ENCODE peak calls at places on chromosome 5, in five cellular contexts. One of them, this sample, is unnamed.

GRCh38 chr5:132785355-132785754 is 8.3 kb upstream of the SEPTIN8 start:
- DNase-seq in foreskin fibroblast: no peak
- DNase-seq in AG09309: no peak
- DNase-seq in GM23338: no peak
- DNase-seq in upper lobe of left lung: no peak
- DNase-seq in this sample: no peak

GRCh38 chr5:147819371-147819770 is 12.1 kb downstream of the SPINK1 start:
- DNase-seq in upper lobe of left lung: no peak
- DNase-seq in GM23338: no peak
- DNase-seq in AG09309: no peak
- DNase-seq in foreskin fibroblast: no peak
- DNase-seq in this sample: no peak

GRCh38 chr5:78007232-78007631 is 231.1 kb upstream of the TBCA start:
- DNase-seq in AG09309: no peak
- DNase-seq in upper lobe of left lung: no peak
- DNase-seq in GM23338: no peak
- DNase-seq in foreskin fibroblast: no peak
- DNase-seq in this sample: no peak

GRCh38 chr5:164504141-164504772 is 998.8 kb downstream of the MAT2B start:
- DNase-seq in AG09309: peak; percentile 18
- DNase-seq in GM23338: peak; percentile 78
- DNase-seq in upper lobe of left lung: no peak
- DNase-seq in foreskin fibroblast: peak; percentile 7
- DNase-seq in this sample: peak; percentile 20

GRCh38 chr5:85921590-85921989 is 696.2 kb upstream of the COX7C start:
- DNase-seq in GM23338: peak; percentile 5
- DNase-seq in upper lobe of left lung: no peak
- DNase-seq in foreskin fibroblast: no peak
- DNase-seq in AG09309: no peak
- DNase-seq in this sample: no peak

GRCh38 chr5:156330141-156330870 is 3.3 kb downstream of the SGCD start:
- DNase-seq in foreskin fibroblast: peak; percentile 2
- DNase-seq in AG09309: no peak
- DNase-seq in GM23338: no peak
- DNase-seq in upper lobe of left lung: no peak
- DNase-seq in this sample: no peak

GRCh38 chr5:169099801-169100734 is 200.9 kb downstream of the SLIT3 start:
- DNase-seq in foreskin fibroblast: peak; percentile 7
- DNase-seq in AG09309: no peak
- DNase-seq in GM23338: no peak
- DNase-seq in upper lobe of left lung: no peak
- DNase-seq in this sample: no peak

GRCh38 chr5:1801954-1802295 is 718 bp downstream of the NDUFS6 start:
- DNase-seq in AG09309: no peak
- DNase-seq in upper lobe of left lung: no peak
- DNase-seq in foreskin fibroblast: no peak
- DNase-seq in GM23338: peak; percentile 73
- DNase-seq in this sample: no peak

GRCh38 chr5:31987985-31988710 is 186.0 kb downstream of the GOLPH3 start:
- DNase-seq in GM23338: no peak
- DNase-seq in upper lobe of left lung: no peak
- DNase-seq in AG09309: peak; percentile 95
- DNase-seq in foreskin fibroblast: peak; percentile 96
- DNase-seq in this sample: peak; percentile 80

GRCh38 chr5:1208743-1209551 is 7.6 kb downstream of the SLC6A19 start:
- DNase-seq in AG09309: no peak
- DNase-seq in upper lobe of left lung: no peak
- DNase-seq in foreskin fibroblast: no peak
- DNase-seq in GM23338: no peak
- DNase-seq in this sample: no peak

GRCh38 chr5:140336388-140336787 is 10.0 kb downstream of the HBEGF start:
- DNase-seq in upper lobe of left lung: no peak
- DNase-seq in foreskin fibroblast: peak; percentile 21
- DNase-seq in GM23338: no peak
- DNase-seq in AG09309: no peak
- DNase-seq in this sample: no peak

GRCh38 chr5:35202319-35203111 is 27.8 kb downstream of the PRLR start:
- DNase-seq in foreskin fibroblast: peak; percentile 22
- DNase-seq in upper lobe of left lung: peak; percentile 66
- DNase-seq in AG09309: peak; percentile 16
- DNase-seq in GM23338: peak; percentile 86
- DNase-seq in this sample: peak; percentile 26

GRCh38 chr5:123545506-123545905 is 33.5 kb downstream of the CSNK1G3 start:
- DNase-seq in foreskin fibroblast: no peak
- DNase-seq in GM23338: peak; percentile 65
- DNase-seq in AG09309: no peak
- DNase-seq in upper lobe of left lung: no peak
- DNase-seq in this sample: no peak

GRCh38 chr5:154970759-154971158 is 29.9 kb downstream of the MRPL22 start:
- DNase-seq in GM23338: no peak
- DNase-seq in AG09309: no peak
- DNase-seq in upper lobe of left lung: no peak
- DNase-seq in foreskin fibroblast: peak; percentile 7
- DNase-seq in this sample: no peak

GRCh38 chr5:8750100-8750499 is 795.8 kb downstream of the SEMA5A start:
- DNase-seq in foreskin fibroblast: no peak
- DNase-seq in GM23338: no peak
- DNase-seq in AG09309: no peak
- DNase-seq in upper lobe of left lung: no peak
- DNase-seq in this sample: no peak

GRCh38 chr5:141521244-141521781 is 32.4 kb downstream of the PCDHGC5 start:
- DNase-seq in GM23338: no peak
- DNase-seq in AG09309: peak; percentile 99
- DNase-seq in foreskin fibroblast: peak; percentile 97
- DNase-seq in upper lobe of left lung: peak; percentile 33
- DNase-seq in this sample: peak; percentile 98

GRCh38 chr5:45696206-45696836 is at the start of gene HCN1:
- DNase-seq in upper lobe of left lung: peak; percentile 74
- DNase-seq in GM23338: peak; percentile 92
- DNase-seq in foreskin fibroblast: peak; percentile 40
- DNase-seq in AG09309: peak; percentile 21
- DNase-seq in this sample: peak; percentile 19

GRCh38 chr5:150783422-150783928 is 4.9 kb downstream of the SMIM3 start:
- DNase-seq in GM23338: peak; percentile 48
- DNase-seq in AG09309: peak; percentile 97
- DNase-seq in upper lobe of left lung: peak; percentile 58
- DNase-seq in foreskin fibroblast: peak; percentile 85
- DNase-seq in this sample: no peak

GRCh38 chr5:122772446-122772845 is 2.4 kb upstream of the SNX2 start:
- DNase-seq in AG09309: no peak
- DNase-seq in foreskin fibroblast: no peak
- DNase-seq in upper lobe of left lung: no peak
- DNase-seq in GM23338: no peak
- DNase-seq in this sample: no peak

GRCh38 chr5:82244854-82245635 is 33.1 kb downstream of the RPS23 start:
- DNase-seq in GM23338: peak; percentile 3
- DNase-seq in AG09309: no peak
- DNase-seq in foreskin fibroblast: no peak
- DNase-seq in upper lobe of left lung: no peak
- DNase-seq in this sample: no peak

GRCh38 chr5:96816430-96816939 is 8.7 kb upstream of the ERAP1 start:
- DNase-seq in AG09309: no peak
- DNase-seq in GM23338: peak; percentile 66
- DNase-seq in foreskin fibroblast: no peak
- DNase-seq in upper lobe of left lung: peak; percentile 45
- DNase-seq in this sample: peak; percentile 14

GRCh38 chr5:140821375-140822280 is at the start of gene PCDHA5:
- DNase-seq in upper lobe of left lung: no peak
- DNase-seq in GM23338: peak; percentile 43
- DNase-seq in AG09309: no peak
- DNase-seq in foreskin fibroblast: no peak
- DNase-seq in this sample: no peak

GRCh38 chr5:64347308-64347707 is 158.5 kb upstream of the RGS7BP start:
- DNase-seq in foreskin fibroblast: no peak
- DNase-seq in upper lobe of left lung: no peak
- DNase-seq in AG09309: no peak
- DNase-seq in GM23338: peak; percentile 10
- DNase-seq in this sample: no peak

GRCh38 chr5:44387911-44388310 is 1.3 kb downstream of the FGF10 start:
- DNase-seq in AG09309: no peak
- DNase-seq in upper lobe of left lung: no peak
- DNase-seq in foreskin fibroblast: no peak
- DNase-seq in GM23338: peak; percentile 51
- DNase-seq in this sample: no peak

GRCh38 chr5:44387391-44387790 is 1.8 kb downstream of the FGF10 start:
- DNase-seq in upper lobe of left lung: no peak
- DNase-seq in GM23338: peak; percentile 15
- DNase-seq in AG09309: no peak
- DNase-seq in foreskin fibroblast: no peak
- DNase-seq in this sample: no peak

GRCh38 chr5:44389410-44389879 is at the start of gene FGF10:
- DNase-seq in GM23338: peak; percentile 85
- DNase-seq in foreskin fibroblast: no peak
- DNase-seq in AG09309: no peak
- DNase-seq in upper lobe of left lung: no peak
- DNase-seq in this sample: no peak

GRCh38 chr5:44390332-44390731 is 1.1 kb upstream of the FGF10 start:
- DNase-seq in AG09309: no peak
- DNase-seq in GM23338: no peak
- DNase-seq in upper lobe of left lung: no peak
- DNase-seq in foreskin fibroblast: no peak
- DNase-seq in this sample: no peak

DNA sequence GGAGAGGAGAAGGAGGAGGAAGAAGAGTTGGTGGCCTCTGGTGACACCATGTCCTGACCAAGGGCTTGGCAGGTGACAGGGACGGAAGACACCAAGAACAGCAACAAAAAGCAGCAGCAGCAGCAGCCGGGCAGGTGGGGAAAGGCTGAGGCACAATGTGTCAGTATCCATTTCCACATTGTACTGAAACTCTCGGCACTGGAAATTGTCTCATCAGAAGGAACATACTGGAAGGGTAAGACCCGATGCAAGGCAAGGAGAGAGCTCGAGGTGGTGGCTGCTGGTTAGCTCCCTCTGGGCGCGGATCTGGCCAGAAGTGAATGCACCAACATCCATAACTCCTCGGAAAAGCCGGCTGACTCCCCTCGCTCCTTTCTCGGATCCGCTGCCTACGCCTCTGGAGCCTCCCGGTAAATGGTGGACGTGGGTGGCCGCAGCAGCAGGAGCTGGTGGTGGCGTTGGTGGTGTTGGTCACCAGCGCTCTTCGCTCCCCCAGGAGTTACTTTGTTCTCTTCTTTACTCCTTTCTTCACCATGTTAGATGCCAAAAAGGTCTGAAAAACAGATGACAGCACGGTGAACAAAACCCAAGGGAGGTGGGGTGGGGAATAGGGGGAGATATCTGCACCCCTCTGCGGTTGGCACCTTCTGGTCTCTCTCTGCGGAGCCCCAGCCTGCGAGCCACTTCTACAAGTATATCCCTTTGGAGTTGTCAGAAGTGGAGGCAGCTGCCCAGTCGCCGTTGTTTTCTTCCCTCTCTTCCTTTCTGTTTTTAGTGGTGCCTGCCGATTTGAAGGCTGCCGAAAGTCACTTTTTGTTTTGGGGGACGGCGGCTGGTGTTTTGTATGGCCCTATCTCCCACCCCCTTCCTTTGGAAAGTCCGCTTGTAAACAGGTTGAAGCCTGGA is 463 bp downstream of the FGF10 start:
- DNase-seq in AG09309: no peak
- DNase-seq in GM23338: peak; percentile 45
- DNase-seq in foreskin fibroblast: no peak
- DNase-seq in upper lobe of left lung: no peak
- DNase-seq in this sample: no peak
- H3K4me3 ChIP-seq in AG09309: peak overlapping the region; percentile 45
- H3K4me3 ChIP-seq in GM23338: peak overlapping the region; percentile 75
- H3K4me3 ChIP-seq in foreskin fibroblast: peak overlapping the region; percentile 29
- H3K4me3 ChIP-seq in upper lobe of left lung: peak overlapping the region; percentile 54
- H3K4me3 ChIP-seq in this sample: peak overlapping the region; percentile 10

GRCh38 chr5:112854651-112855050 is 6.4 kb upstream of the SRP19 start:
- DNase-seq in AG09309: no peak
- DNase-seq in GM23338: no peak
- DNase-seq in foreskin fibroblast: no peak
- DNase-seq in upper lobe of left lung: no peak
- DNase-seq in this sample: no peak
- TF ChIP-seq CTCF in AG09309: no peak
- TF ChIP-seq CTCF in GM23338: peak; percentile 11
- TF ChIP-seq CTCF in foreskin fibroblast: no peak
- TF ChIP-seq CTCF in upper lobe of left lung: no peak
- TF ChIP-seq CTCF in this sample: no peak

DNA sequence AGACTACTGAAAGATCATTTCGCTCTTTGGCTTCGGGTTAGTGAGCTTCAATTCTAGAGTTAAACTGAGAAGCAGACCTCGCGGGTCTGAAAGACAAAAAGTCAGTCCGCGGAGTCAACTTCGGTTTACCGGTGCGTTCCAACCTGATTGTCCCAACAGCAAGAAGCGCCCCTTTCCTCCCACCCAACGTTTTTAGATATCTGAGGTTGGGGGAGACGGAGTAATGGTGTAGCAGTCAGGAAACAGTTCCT is 815 bp upstream of the ISL1 start:
- DNase-seq in upper lobe of left lung: no peak
- DNase-seq in GM23338: no peak
- DNase-seq in AG09309: no peak
- DNase-seq in foreskin fibroblast: no peak
- DNase-seq in this sample: no peak
- H3K4me3 ChIP-seq in upper lobe of left lung: peak overlapping the region; percentile 48
- H3K4me3 ChIP-seq in GM23338: peak overlapping the region; percentile 66
- H3K4me3 ChIP-seq in AG09309: peak overlapping the region; percentile 39
- H3K4me3 ChIP-seq in foreskin fibroblast: peak overlapping the region; percentile 58
- H3K4me3 ChIP-seq in this sample: peak overlapping the region; percentile 75

DNA sequence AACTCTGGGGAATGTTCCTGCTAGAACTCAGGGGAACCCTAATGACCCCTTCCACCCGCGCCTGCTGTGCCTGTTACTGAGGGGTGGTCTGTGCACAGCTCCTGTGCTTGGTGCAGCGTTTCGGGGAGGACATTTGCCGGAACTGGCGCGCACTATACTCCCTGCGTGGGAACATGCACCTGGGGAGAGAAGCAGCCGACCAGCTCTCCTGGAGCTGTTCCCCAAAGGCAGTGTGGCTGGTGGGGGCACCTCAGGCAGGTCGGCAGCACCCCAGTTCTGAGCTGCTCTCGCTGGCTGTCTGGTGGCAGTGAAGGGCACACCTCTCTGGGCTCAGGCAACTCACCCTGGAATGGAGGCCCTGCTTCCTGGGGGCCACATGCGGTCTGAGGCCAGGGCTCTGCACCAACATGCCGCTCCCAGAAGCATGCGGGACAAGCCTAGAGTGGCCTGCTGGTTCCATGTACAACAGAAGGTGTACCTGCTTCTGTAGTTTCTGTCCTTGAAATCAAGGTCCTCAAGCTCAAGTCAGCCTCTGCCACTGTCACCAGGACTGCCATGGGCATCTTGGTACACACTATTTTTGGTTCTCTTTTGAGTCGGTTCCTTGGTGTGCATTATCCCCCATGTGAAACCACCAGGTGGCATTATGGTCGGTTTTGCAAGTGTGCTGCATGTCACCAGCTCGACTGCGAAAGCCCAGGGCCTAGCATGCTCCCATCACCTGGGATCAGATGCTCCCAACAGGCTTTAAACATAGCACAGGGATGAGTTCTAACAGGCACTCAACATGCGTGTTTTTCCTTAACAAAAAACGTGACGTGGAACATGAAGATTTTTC is 7.8 kb upstream of the MRNIP start:
- DNase-seq in GM23338: peak; percentile 24
- DNase-seq in upper lobe of left lung: no peak
- DNase-seq in foreskin fibroblast: no peak
- DNase-seq in AG09309: no peak
- DNase-seq in this sample: no peak
- TF ChIP-seq CTCF in GM23338: no peak
- TF ChIP-seq CTCF in upper lobe of left lung: no peak
- TF ChIP-seq CTCF in foreskin fibroblast: no peak
- TF ChIP-seq CTCF in AG09309: no peak
- TF ChIP-seq CTCF in this sample: peak; percentile 11

This sample was measured in HFF-Myc.